ENCODE peak calls at places on chromosome 4, in four cellular contexts. Y, U, F and D are unnamed samples.

GRCh38 chr4:21012851-21013331 is 312.6 kb downstream of the PACRGL start:
- DNase-seq in U (no peak), Y (no peak), F (no peak), D (no peak)

GRCh38 chr4:75919914-75920313 is 17.7 kb upstream of the PPEF2 start:
- DNase-seq in U (no peak), Y (no peak), F (no peak), D (no peak)

GRCh38 chr4:128159967-128160366 is 98.9 kb downstream of the LARP1B start:
- DNase-seq in Y (no peak), U (no peak), F (no peak), D (no peak)

GRCh38 chr4:105970371-105970770 is 75.1 kb downstream of the NPNT start:
- DNase-seq in U (no peak), F (no peak), Y (no peak), D (no peak)

GRCh38 chr4:8860892-8861575 is 10.6 kb downstream of the HMX1 start:
- DNase-seq in U (no peak), Y (no peak), F (no peak), D (no peak)

GRCh38 chr4:143424276-143424675 is 87.6 kb downstream of the GAB1 start:
- DNase-seq in U (no peak), F (no peak), Y (no peak), D (no peak)

GRCh38 chr4:155854597-155855226 is 11.4 kb downstream of the ASIC5 start:
- DNase-seq in F (no peak), Y (no peak), U (no peak), D (no peak)

GRCh38 chr4:109184421-109184956 is 118.0 kb downstream of the COL25A1 start:
- DNase-seq in Y (no peak), U (no peak), F (no peak), D (no peak)

GRCh38 chr4:2933566-2934076 is 29.6 kb downstream of the NOP14 start:
- DNase-seq in U (no peak), F (no peak), Y (no peak), D (no peak)

GRCh38 chr4:100462206-100462605 is 55.6 kb downstream of the EMCN start:
- DNase-seq in F (no peak), U (no peak), Y (no peak), D (no peak)

GRCh38 chr4:168263039-168263438 is 55.5 kb downstream of the DDX60 start:
- DNase-seq in U (no peak), Y (no peak), F (no peak), D (no peak)
- H3K27ac ChIP-seq in U (no peak), Y (no peak), F (peak), D (no peak)

GRCh38 chr4:165367040-165367439 is 11.8 kb upstream of the CPE start:
- DNase-seq in F (no peak), Y (no peak), U (no peak), D (no peak)
- H3K27ac ChIP-seq in F (no peak), Y (no peak), U (no peak), D (no peak)

DNA sequence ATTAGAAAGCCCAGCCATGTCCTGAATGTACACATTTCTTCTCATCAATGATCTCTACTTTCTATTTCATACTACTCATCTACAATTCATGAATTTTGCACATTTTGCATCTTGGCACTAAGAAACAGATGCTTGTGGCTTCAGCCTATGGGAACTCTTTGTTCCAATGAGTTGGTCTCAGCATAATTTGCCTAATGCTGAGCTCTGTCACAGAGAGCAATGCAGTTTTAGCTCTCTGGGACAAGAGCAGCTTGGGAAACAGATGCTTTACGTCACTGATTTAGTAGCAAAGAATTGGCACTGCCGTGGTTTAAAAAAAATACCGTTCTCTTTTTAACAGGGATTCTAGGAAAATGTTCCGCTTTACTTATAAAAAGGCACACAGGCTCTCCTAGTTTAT is 162.4 kb downstream of the WDFY3 start:
- DNase-seq in F (no peak), U (no peak), Y (no peak), D (no peak)
- H3K27ac ChIP-seq in F (no peak), U (no peak), Y (no peak), D (no peak)

DNA sequence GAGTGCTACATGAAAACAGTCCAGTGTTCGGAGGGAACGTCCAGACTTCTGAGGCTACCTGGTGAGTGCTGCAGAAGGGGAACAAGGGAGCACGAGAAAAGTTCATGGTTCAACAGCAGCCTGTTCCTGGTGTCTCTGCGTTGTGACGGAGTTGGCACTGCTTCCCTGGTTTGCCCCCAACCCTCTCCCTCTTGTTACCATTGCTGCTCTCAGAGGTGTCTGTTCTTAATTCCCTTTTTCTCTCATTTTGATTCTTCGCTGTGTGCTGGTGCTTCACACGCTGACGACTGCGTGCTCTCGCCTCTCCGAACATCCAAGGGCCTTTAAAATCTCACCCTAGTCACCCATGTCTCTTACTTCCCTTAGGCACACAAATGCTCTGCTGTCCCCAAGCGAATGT is 1.6 kb upstream of the FAM149A start:
- DNase-seq in Y (no peak), U (no peak), F (no peak), D (no peak)
- H3K27ac ChIP-seq in Y (no peak), U (no peak), F (no peak), D (no peak)

GRCh38 chr4:121653214-121653613 is 43.6 kb downstream of the ANXA5 start:
- DNase-seq in Y (no peak), F (no peak), U (no peak), D (no peak)

GRCh38 chr4:121653986-121654385 is 42.8 kb downstream of the ANXA5 start:
- DNase-seq in Y (no peak), U (no peak), F (no peak), D (no peak)

GRCh38 chr4:121651597-121651996 is 45.2 kb downstream of the ANXA5 start:
- DNase-seq in Y (no peak), F (no peak), U (no peak), D (no peak)

GRCh38 chr4:121650741-121651140 is 46.0 kb downstream of the ANXA5 start:
- DNase-seq in U (no peak), Y (no peak), F (no peak), D (no peak)

GRCh38 chr4:121648518-121648917 is 48.3 kb downstream of the ANXA5 start:
- DNase-seq in Y (no peak), F (no peak), U (peak), D (no peak)
- H3K27ac ChIP-seq in Y (no peak), F (no peak), U (no peak), D (no peak)